ENCODE peak calls at places on chromosomes 2 and 18, in six cellular contexts. S is brain microvascular endothelial cell; M is GM06990; P is heart left ventricle; E is uterus; H is CD8-positive, alpha-beta T cell. O is an unnamed sample.

GRCh38 chr2:47771211-47771610 is 11.7 kb upstream of the MSH6 start:
- DNase-seq in E (no peak), S (peak), H (no peak), P (no peak), M (no peak), O (no peak)

GRCh38 chr2:138086556-138086955 is 122.3 kb downstream of the HNMT start:
- DNase-seq in E (no peak), M (no peak), H (no peak), S (no peak), P (no peak), O (no peak)

GRCh38 chr2:213544940-213545339 is 260.7 kb downstream of the SPAG16 start:
- DNase-seq in M (no peak), E (no peak), H (no peak), S (no peak), P (no peak), O (no peak)

GRCh38 chr18:74546751-74547530 is 12.6 kb downstream of the CNDP1 start:
- DNase-seq in H (no peak), P (peak), M (no peak), E (peak), S (no peak), O (no peak)

GRCh38 chr2:43174368-43175186 is 51.8 kb downstream of the ZFP36L2 start:
- DNase-seq in S (no peak), M (peak), E (no peak), P (peak), H (peak), O (peak)

GRCh38 chr2:96315400-96316071 is 9.6 kb upstream of the ITPRIPL1 start:
- DNase-seq in M (no peak), H (peak), P (no peak), S (peak), E (no peak), O (no peak)

GRCh38 chr18:9569178-9569577 is 45.2 kb downstream of the PPP4R1 start:
- DNase-seq in E (no peak), S (no peak), P (no peak), M (no peak), H (no peak), O (no peak)

GRCh38 chr2:211688196-211688595 is 850.4 kb downstream of the ERBB4 start:
- DNase-seq in P (no peak), M (no peak), H (no peak), S (no peak), E (no peak), O (no peak)

GRCh38 chr2:176178271-176178806 is 10.1 kb upstream of the HOXD1 start:
- DNase-seq in P (no peak), S (no peak), E (peak), M (no peak), H (no peak), O (no peak)

GRCh38 chr2:239065962-239066361 is 218.1 kb downstream of the TWIST2 start:
- DNase-seq in H (no peak), M (no peak), P (no peak), S (no peak), E (no peak), O (no peak)

GRCh38 chr2:56448999-56449431 is 265.2 kb downstream of the CCDC85A start:
- DNase-seq in H (no peak), M (no peak), E (peak), S (no peak), P (no peak), O (no peak)

GRCh38 chr2:9800975-9801723 is 42.1 kb upstream of the TAF1B start:
- DNase-seq in S (peak), H (peak), E (no peak), P (peak), M (peak), O (peak)

GRCh38 chr2:18795881-18796280 is 206.5 kb upstream of the NT5C1B start:
- DNase-seq in H (no peak), M (no peak), S (no peak), P (no peak), E (no peak), O (no peak)

GRCh38 chr2:239920616-239921365 is 104.4 kb downstream of the NDUFA10 start:
- DNase-seq in E (peak), M (no peak), S (no peak), H (peak), P (no peak), O (no peak)

GRCh38 chr2:198165289-198165688 is 360.9 kb downstream of the PLCL1 start:
- DNase-seq in H (no peak), M (no peak), E (no peak), S (no peak), P (no peak), O (no peak)

GRCh38 chr2:12442627-12442928 is 274.2 kb upstream of the TRIB2 start:
- DNase-seq in E (no peak), S (no peak), H (no peak), M (no peak), P (no peak), O (no peak)

GRCh38 chr2:223487447-223487846 is 114.7 kb downstream of the SCG2 start:
- DNase-seq in P (no peak), E (no peak), S (no peak), M (no peak), H (no peak), O (no peak)

GRCh38 chr2:26691881-26692813 is at the start of gene KCNK3:
- DNase-seq in M (no peak), E (peak), P (peak), S (no peak), H (peak), O (no peak)

GRCh38 chr18:26471027-26471426 is 77.3 kb downstream of the KCTD1 start:
- DNase-seq in S (peak), P (no peak), E (no peak), H (no peak), M (no peak), O (no peak)

GRCh38 chr2:12091201-12091806 is 344.9 kb downstream of the LPIN1 start:
- DNase-seq in P (no peak), S (peak), H (no peak), E (no peak), M (no peak), O (no peak)

GRCh38 chr2:43020296-43020695 is 206.1 kb downstream of the ZFP36L2 start:
- DNase-seq in H (no peak), M (no peak), E (no peak), S (no peak), P (no peak), O (no peak)

GRCh38 chr2:15801439-15801838 is 138.9 kb upstream of the MYCN start:
- DNase-seq in H (no peak), S (no peak), P (no peak), M (no peak), E (no peak), O (no peak)

GRCh38 chr2:121038831-121039230 is 246.2 kb downstream of the TFCP2L1 start:
- DNase-seq in E (no peak), S (no peak), M (no peak), H (no peak), P (no peak), O (no peak)

GRCh38 chr2:14827226-14828023 is 194.9 kb downstream of the LRATD1 start:
- DNase-seq in S (no peak), M (no peak), E (no peak), H (no peak), P (no peak), O (no peak)

GRCh38 chr2:216012830-216013079 is 596 bp downstream of the MREG start:
- DNase-seq in S (no peak), H (no peak), E (no peak), P (no peak), M (no peak), O (no peak)

GRCh38 chr2:218618102-218618860 is 10.6 kb downstream of the PLCD4 start:
- DNase-seq in E (no peak), H (no peak), S (no peak), P (no peak), M (no peak), O (no peak)

GRCh38 chr18:38868757-38869156 is 1303.2 kb upstream of the CELF4 start:
- DNase-seq in E (no peak), H (no peak), S (no peak), P (no peak), M (no peak), O (no peak)

DNA sequence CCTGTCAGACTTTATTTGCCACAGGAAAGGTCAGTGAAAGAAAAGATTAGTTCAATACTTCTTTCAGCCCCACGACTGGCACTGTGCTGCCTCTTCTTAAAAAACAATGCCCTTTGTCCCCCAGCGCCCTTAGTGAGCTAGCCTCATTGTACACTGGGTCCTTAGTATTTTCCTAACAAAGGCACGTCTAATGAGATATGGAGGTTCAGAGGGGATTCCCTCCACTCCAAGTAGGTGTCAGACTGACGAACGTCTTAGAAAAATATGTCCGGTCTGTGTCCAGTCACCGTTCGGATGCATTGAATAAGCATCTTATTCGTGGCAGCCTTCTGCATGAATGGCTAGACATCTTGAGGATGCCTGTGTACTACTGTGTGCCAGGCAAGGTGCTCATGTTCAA is 1.1 kb downstream of the FECH start:
- DNase-seq in S (no peak), P (no peak), H (no peak), M (no peak), E (no peak), O (no peak)
- H3K4me3 ChIP-seq in S (peak), P (peak), H (no peak), M (peak), E (peak), O (peak)

DNA sequence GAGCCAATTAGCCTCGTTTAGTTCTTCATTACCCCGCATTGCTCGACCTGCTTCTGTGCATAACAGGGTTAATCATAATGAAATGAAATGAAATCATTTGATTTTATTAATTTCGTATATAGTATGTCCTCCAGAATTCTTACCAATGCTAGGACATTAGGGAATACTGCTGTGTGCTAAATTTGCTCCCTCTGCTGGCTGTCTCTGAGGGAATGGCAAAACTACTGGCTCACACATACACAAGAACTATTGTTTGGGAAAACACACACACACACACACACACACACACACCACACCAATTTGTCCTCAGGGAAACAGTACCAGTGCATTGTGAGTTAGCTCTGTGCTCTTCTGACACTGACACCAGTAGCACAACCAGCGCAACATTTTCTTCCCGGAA is 273.3 kb upstream of the TCF4 start:
- DNase-seq in S (peak), H (no peak), M (no peak), P (no peak), E (no peak), O (no peak)
- TF ChIP-seq CTCF in S (peak), H (no peak), M (peak), P (peak), E (no peak), O (no peak)

DNA sequence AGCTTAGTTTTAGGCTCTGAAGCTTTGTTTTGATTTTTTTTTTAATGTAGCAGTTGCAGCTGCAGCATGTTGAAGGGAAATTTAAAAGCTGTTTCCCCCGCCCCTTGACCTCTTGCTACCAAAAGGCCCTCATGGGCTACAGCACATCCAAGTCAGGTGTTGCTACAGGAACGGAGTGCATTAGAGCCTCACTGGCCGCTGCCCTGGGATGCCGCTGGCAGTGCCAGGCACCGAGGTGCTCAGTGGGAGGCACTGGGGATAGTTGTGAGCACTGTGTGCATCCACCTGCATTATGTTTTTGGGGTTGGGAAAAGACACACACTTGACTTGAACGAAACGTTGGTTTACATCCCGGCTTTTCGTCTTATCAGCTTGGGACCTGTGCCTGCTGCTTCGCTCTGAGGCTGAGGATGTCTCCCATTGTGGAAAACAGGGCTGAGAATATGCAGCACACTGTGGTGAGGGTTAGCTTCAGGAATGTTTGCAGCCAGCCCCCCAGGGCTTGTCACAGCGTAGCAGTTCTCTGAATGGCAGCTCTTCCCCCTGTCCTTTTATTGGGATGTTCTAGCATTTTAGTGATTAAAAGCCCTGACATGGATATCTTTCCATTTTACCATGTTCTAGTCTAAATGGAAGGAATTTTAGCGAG is 24.1 kb downstream of the DCDC2C start:
- DNase-seq in M (no peak), E (no peak), P (no peak), H (no peak), S (no peak), O (no peak)
- H3K4me3 ChIP-seq in M (no peak), E (no peak), P (no peak), H (no peak), S (peak), O (no peak)

DNA sequence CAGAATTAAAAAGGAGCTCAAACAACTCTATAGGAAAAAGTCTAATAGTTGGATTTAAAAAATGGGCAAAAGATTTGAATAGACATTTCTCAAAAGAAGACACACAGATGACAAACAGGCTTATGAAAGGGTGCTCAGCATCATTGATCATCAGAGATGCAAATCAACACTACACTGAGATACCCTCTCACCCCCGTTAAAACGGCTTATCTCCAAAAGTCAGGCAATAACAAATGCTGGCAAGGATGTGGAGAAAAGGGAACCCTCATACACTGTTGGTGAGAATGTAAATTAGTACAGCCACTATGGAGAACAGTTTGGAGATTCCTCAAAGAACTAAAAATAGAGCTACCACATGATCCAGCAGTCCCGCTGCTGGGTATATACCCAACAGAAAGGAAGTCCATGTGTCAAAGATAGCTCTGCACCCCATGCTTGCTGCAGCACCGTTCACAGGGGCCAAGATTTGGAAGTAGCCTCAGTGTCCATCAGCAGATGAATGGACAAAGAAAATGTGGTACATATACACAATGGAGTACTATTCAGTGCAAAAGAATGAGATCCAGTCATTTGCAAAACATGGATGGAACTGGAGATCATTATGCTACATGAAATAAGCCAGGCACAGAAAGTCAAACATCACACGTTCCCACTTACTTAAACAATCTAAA is 46.7 kb upstream of the B3GNT7 start:
- DNase-seq in S (no peak), H (no peak), E (no peak), M (no peak), P (no peak), O (no peak)
- TF ChIP-seq CTCF in S (no peak), H (no peak), E (no peak), M (no peak), P (no peak), O (no peak)

GRCh38 chr18:35458677-35459441 is 38.9 kb downstream of the INO80C start:
- DNase-seq in S (peak), E (peak), P (peak), M (no peak), H (no peak), O (no peak)
- H3K4me3 ChIP-seq in S (no peak), E (no peak), P (no peak), M (no peak), H (no peak), O (no peak)

GRCh38 chr2:109102588-109103233 is 26.3 kb upstream of the SH3RF3 start:
- DNase-seq in P (no peak), H (no peak), M (no peak), S (no peak), E (no peak), O (no peak)
- TF ChIP-seq CTCF in P (no peak), H (no peak), M (no peak), S (peak), E (no peak), O (no peak)

DNA sequence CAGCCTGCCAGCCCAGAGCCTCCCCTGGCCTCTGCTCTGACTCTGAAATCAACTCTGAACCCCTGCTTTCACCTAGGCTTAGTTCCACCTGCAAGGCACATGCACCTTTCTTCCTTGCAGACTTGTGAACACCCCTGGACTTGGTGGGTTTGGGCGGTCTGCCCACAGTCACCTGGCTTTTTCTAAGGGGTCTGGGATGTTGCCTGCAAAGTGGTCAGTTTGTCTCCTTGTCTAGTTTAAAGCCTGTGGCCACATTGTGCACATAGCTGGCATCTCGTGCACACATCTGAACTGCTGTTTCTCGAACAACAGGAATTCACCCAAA is 108.6 kb downstream of the TMEM18 start:
- DNase-seq in S (no peak), P (no peak), E (no peak), M (no peak), H (no peak), O (no peak)
- H3K4me3 ChIP-seq in S (no peak), P (no peak), E (no peak), M (no peak), H (no peak), O (no peak)

GRCh38 chr2:165203689-165204559 is at the start of gene SCN3A:
- DNase-seq in E (no peak), M (no peak), P (no peak), H (no peak), S (peak), O (no peak)
- TF ChIP-seq CTCF in E (peak), M (peak), P (peak), H (peak), S (peak), O (peak)

GRCh38 chr2:55157474-55157884 is 74.6 kb downstream of the CLHC1 start:
- DNase-seq in H (no peak), E (no peak), M (peak), P (no peak), S (no peak), O (no peak)

GRCh38 chr2:55154525-55155030 is 77.5 kb downstream of the CLHC1 start:
- DNase-seq in H (no peak), P (no peak), E (no peak), M (no peak), S (no peak), O (no peak)

GRCh38 chr2:55155206-55155605 is 76.9 kb downstream of the CLHC1 start:
- DNase-seq in S (no peak), P (no peak), E (no peak), M (no peak), H (no peak), O (no peak)

GRCh38 chr2:55155764-55156221 is 76.3 kb downstream of the CLHC1 start:
- DNase-seq in H (no peak), E (no peak), S (peak), M (no peak), P (no peak), O (no peak)

DNA sequence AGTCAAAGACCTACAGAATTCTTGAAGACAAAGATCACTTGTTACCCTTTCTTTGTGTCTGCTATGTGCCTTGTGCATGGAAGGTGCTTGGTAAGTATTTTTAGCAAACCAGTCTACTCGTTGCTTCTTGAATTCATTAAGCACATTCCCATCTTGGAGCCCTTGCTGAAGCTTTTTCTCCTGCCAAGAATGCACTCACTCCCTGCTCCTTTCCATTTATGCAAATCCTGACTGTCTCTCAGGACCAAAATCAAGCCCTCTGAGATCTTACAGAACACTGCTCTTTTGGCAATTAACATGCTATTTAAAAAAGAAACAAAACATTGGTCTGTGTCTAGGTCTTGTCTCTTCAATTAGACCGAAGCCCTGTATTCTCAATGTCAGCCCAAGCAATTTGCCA is 75.8 kb downstream of the CLHC1 start:
- DNase-seq in E (no peak), P (no peak), S (no peak), H (no peak), M (no peak), O (no peak)
- H3K4me3 ChIP-seq in E (no peak), P (no peak), S (no peak), H (no peak), M (no peak), O (no peak)

O was measured in GM12864.